ENCODE peak calls at places on chromosome 4, in four cellular contexts. C is anterior cingulate cortex, X is heart right ventricle, K is stromal cell of bone marrow. O is an unnamed sample.

GRCh38 chr4:42995343-42995944 is 102.9 kb downstream of the GRXCR1 start:
- DNase-seq in C (no peak), X (no peak), K (peak), O (no peak)

GRCh38 chr4:140595065-140595464 is 26.3 kb upstream of the UCP1 start:
- DNase-seq in C (no peak), X (no peak), K (no peak), O (no peak)

GRCh38 chr4:76198411-76199237 is 15.0 kb downstream of the SCARB2 start:
- DNase-seq in C (peak), X (peak), K (no peak), O (peak)

GRCh38 chr4:10075158-10075863 is 41.3 kb downstream of the WDR1 start:
- DNase-seq in C (no peak), X (no peak), K (no peak), O (no peak)

GRCh38 chr4:71944956-71945355 is 86.8 kb upstream of the NPFFR2 start:
- DNase-seq in C (no peak), X (no peak), K (no peak), O (no peak)

GRCh38 chr4:1060646-1061371 is 49.4 kb downstream of the FGFRL1 start:
- DNase-seq in C (no peak), X (no peak), K (no peak), O (no peak)

GRCh38 chr4:14809203-14809602 is 193.1 kb upstream of the CPEB2 start:
- DNase-seq in C (no peak), X (no peak), K (no peak), O (no peak)

GRCh38 chr4:25029479-25030282 is 1.1 kb downstream of the LGI2 start:
- DNase-seq in C (no peak), X (no peak), K (no peak), O (no peak)

GRCh38 chr4:106284227-106284626 is 31.8 kb downstream of the TBCK start:
- DNase-seq in C (no peak), X (no peak), K (no peak), O (no peak)

GRCh38 chr4:63787326-63787725 is 621.9 kb downstream of the TECRL start:
- DNase-seq in C (no peak), X (no peak), K (no peak), O (no peak)

GRCh38 chr4:17526695-17527477 is 11.9 kb downstream of the CLRN2 start:
- DNase-seq in C (no peak), X (peak), K (no peak), O (no peak)

GRCh38 chr4:1487106-1487505 is 80.9 kb upstream of the NKX1-1 start:
- DNase-seq in C (no peak), X (no peak), K (no peak), O (no peak)

GRCh38 chr4:71941001-71941400 is 90.8 kb upstream of the NPFFR2 start:
- DNase-seq in C (no peak), X (no peak), K (no peak), O (no peak)

GRCh38 chr4:25085621-25086020 is 54.9 kb upstream of the LGI2 start:
- DNase-seq in C (no peak), X (no peak), K (peak), O (peak)

GRCh38 chr4:120918788-120919187 is 3.7 kb downstream of the PRDM5 start:
- DNase-seq in C (no peak), X (peak), K (peak), O (peak)

GRCh38 chr4:39825090-39825489 is 127.2 kb downstream of the UBE2K start:
- DNase-seq in C (no peak), X (no peak), K (no peak), O (no peak)

GRCh38 chr4:99734583-99735322 is 77.1 kb upstream of the C4orf54 start:
- DNase-seq in C (no peak), X (no peak), K (no peak), O (no peak)

GRCh38 chr4:150280081-150280950 is 202.1 kb downstream of the DCLK2 start:
- DNase-seq in C (no peak), X (no peak), K (peak), O (no peak)

GRCh38 chr4:168879178-168879577 is 130.9 kb downstream of the CBR4 start:
- DNase-seq in C (no peak), X (no peak), K (no peak), O (no peak)

GRCh38 chr4:1969928-1970723 is 38.6 kb downstream of the NELFA start:
- DNase-seq in C (no peak), X (no peak), K (no peak), O (no peak)

GRCh38 chr4:41320278-41320677 is 63.5 kb downstream of the UCHL1 start:
- DNase-seq in C (no peak), X (no peak), K (no peak), O (no peak)

GRCh38 chr4:183249854-183250253 is 70.2 kb downstream of the CLDN22 start:
- DNase-seq in C (no peak), X (no peak), K (no peak), O (no peak)

GRCh38 chr4:24978291-24979072 is 52.3 kb downstream of the LGI2 start:
- DNase-seq in C (no peak), X (peak), K (no peak), O (no peak)

GRCh38 chr4:76611611-76612010 is 176.6 kb downstream of the SHROOM3 start:
- DNase-seq in C (no peak), X (no peak), K (no peak), O (no peak)

GRCh38 chr4:70722199-70722791 is 531 bp downstream of the RUFY3 start:
- DNase-seq in C (no peak), X (no peak), K (no peak), O (no peak)

GRCh38 chr4:6198768-6199343 is 1.5 kb downstream of the JAKMIP1 start:
- DNase-seq in C (no peak), X (no peak), K (no peak), O (no peak)

GRCh38 chr4:134632056-134632455 is 430.5 kb upstream of the PABPC4L start:
- DNase-seq in C (no peak), X (no peak), K (no peak), O (no peak)

GRCh38 chr4:13455411-13455810 is 28.7 kb downstream of the RAB28 start:
- DNase-seq in C (no peak), X (no peak), K (no peak), O (no peak)

GRCh38 chr4:8708401-8709021 is 115.9 kb downstream of the CPZ start:
- DNase-seq in C (no peak), X (no peak), K (no peak), O (no peak)

GRCh38 chr4:142567199-142567598 is 278.9 kb downstream of the INPP4B start:
- DNase-seq in C (no peak), X (no peak), K (no peak), O (no peak)

GRCh38 chr4:63670735-63671134 is 738.5 kb downstream of the TECRL start:
- DNase-seq in C (no peak), X (no peak), K (no peak), O (no peak)

GRCh38 chr4:14834382-14834781 is 167.9 kb upstream of the CPEB2 start:
- DNase-seq in C (no peak), X (no peak), K (no peak), O (no peak)

GRCh38 chr4:77582151-77582550 is 23.5 kb upstream of the CXCL13 start:
- DNase-seq in C (no peak), X (no peak), K (no peak), O (no peak)

GRCh38 chr4:152052431-152053057 is 291.7 kb upstream of the GATB start:
- DNase-seq in C (no peak), X (no peak), K (peak), O (no peak)

GRCh38 chr4:56958111-56958517 is 19.3 kb downstream of the NOA1 start:
- DNase-seq in C (no peak), X (peak), K (peak), O (peak)

O was measured in left ventricle myocardium superior.